ENCODE peak calls at places on chromosomes 16 and 17, in ten cellular contexts. F is T-cell; O is iris pigment epithelial cell; P is SJSA1; X is heart right ventricle; J is stimulated activated CD4-positive, alpha-beta T cell treated with anti-CD3 and anti-CD28 coated beads, Interleukin-15, amount 100 ng/mL, for 1 hour; W is central memory CD8-positive, alpha-beta T cell; T is AG20443; D is DMS53; R is posterior cingulate gyrus. I is an unnamed sample.

GRCh38 chr17:1412185-1413110 is 12.4 kb upstream of the YWHAE start:
- DNase-seq in J (no peak), W (no peak), T (no peak), O (peak), F (no peak), R (no peak), P (no peak), D (no peak), X (no peak), I (no peak)

GRCh38 chr16:66486773-66487579 is 59.9 kb downstream of the BEAN1 start:
- DNase-seq in W (no peak), X (peak), O (peak), D (peak), R (no peak), P (peak), T (peak), J (no peak), F (no peak), I (peak)

GRCh38 chr16:73068546-73069401 is 20.8 kb upstream of the ZFHX3 start:
- DNase-seq in O (peak), D (peak), T (peak), R (no peak), P (no peak), J (no peak), W (no peak), X (peak), F (no peak), I (peak)

GRCh38 chr17:46200200-46200599 is 7.0 kb upstream of the KANSL1 start:
- DNase-seq in R (no peak), P (no peak), O (no peak), W (no peak), D (no peak), F (no peak), T (no peak), J (no peak), X (no peak), I (no peak)

GRCh38 chr17:30554839-30555751 is 77.9 kb downstream of the GOSR1 start:
- DNase-seq in R (no peak), W (no peak), J (no peak), F (no peak), P (peak), X (no peak), D (peak), O (no peak), T (peak), I (no peak)

GRCh38 chr17:12821376-12821940 is 32.2 kb downstream of the ARHGAP44 start:
- DNase-seq in X (no peak), F (no peak), D (no peak), T (no peak), O (peak), J (no peak), R (no peak), P (no peak), W (no peak), I (no peak)

GRCh38 chr16:68885321-68885720 is 42.0 kb downstream of the TANGO6 start:
- DNase-seq in X (no peak), W (no peak), F (no peak), J (no peak), T (no peak), R (no peak), P (no peak), O (no peak), D (no peak), I (no peak)

GRCh38 chr16:457732-458400 is 32.4 kb downstream of the RAB11FIP3 start:
- DNase-seq in D (no peak), J (no peak), F (no peak), O (no peak), T (no peak), P (no peak), W (no peak), R (peak), X (peak), I (peak)

GRCh38 chr17:82053130-82053529 is 1.4 kb downstream of the GPS1 start:
- DNase-seq in R (no peak), P (no peak), J (no peak), W (no peak), D (no peak), F (no peak), X (no peak), O (no peak), T (no peak), I (no peak)

GRCh38 chr17:56593073-56593740 is at the start of gene NOG:
- DNase-seq in W (no peak), R (peak), F (peak), J (peak), D (peak), X (peak), T (peak), P (peak), O (peak), I (peak)

GRCh38 chr16:4796982-4797804 is 2.0 kb downstream of the SMIM22 start:
- DNase-seq in R (no peak), X (no peak), F (no peak), T (no peak), D (no peak), P (no peak), O (no peak), W (no peak), J (no peak), I (no peak)

GRCh38 chr17:33038740-33039139 is 47.1 kb downstream of the SPACA3 start:
- DNase-seq in J (no peak), X (peak), D (peak), F (no peak), W (no peak), T (peak), O (peak), R (peak), P (no peak), I (peak)

GRCh38 chr16:1407749-1408148 is 6.8 kb downstream of the UNKL start:
- DNase-seq in T (peak), W (no peak), D (no peak), F (no peak), X (no peak), O (peak), P (no peak), J (no peak), R (no peak), I (no peak)

GRCh38 chr17:76517638-76518038 is 16.4 kb upstream of the RHBDF2 start:
- DNase-seq in X (no peak), T (no peak), R (no peak), P (no peak), O (no peak), F (no peak), J (no peak), D (peak), W (no peak), I (no peak)

GRCh38 chr16:57271867-57272495 is 12.5 kb downstream of the PLLP start:
- DNase-seq in X (no peak), R (no peak), P (no peak), D (no peak), O (no peak), T (no peak), F (no peak), J (no peak), W (no peak), I (no peak)

GRCh38 chr16:51994597-51994996 is 552.3 kb downstream of the TOX3 start:
- DNase-seq in T (no peak), J (no peak), R (no peak), F (no peak), P (peak), D (peak), O (no peak), W (no peak), X (peak), I (peak)

GRCh38 chr17:49694847-49695697 is 12.7 kb downstream of the SLC35B1 start:
- DNase-seq in X (peak), R (peak), W (peak), P (peak), T (peak), D (peak), O (no peak), J (peak), F (peak), I (peak)

GRCh38 chr17:44602390-44602789 is 45.1 kb downstream of the FZD2 start:
- DNase-seq in F (no peak), X (no peak), R (no peak), T (no peak), O (no peak), W (no peak), J (no peak), P (no peak), D (peak), I (no peak)